ENCODE peak calls at places on chromosomes 12 and 14, in ten cellular contexts. M is heart left ventricle, C is spleen, W is mammary epithelial cell, A is cardiac muscle cell, J is A549, U is transverse colon, O is coronary artery, X is glutamatergic neuron, I is neural crest cell. E is an unnamed sample.

GRCh38 chr14:99562848-99563748 is 40.9 kb downstream of the CCDC85C start:
- DNase-seq in C (no peak), A (peak; percentile 78), O (no peak), U (peak; percentile 82), M (peak; percentile 91), I (peak; percentile 82), X (peak; percentile 86), J (peak; percentile 86), W (peak; percentile 47), E (no peak)

GRCh38 chr14:60775296-60775695 is 40.7 kb downstream of the MNAT1 start:
- DNase-seq in O (no peak), C (no peak), W (peak; percentile 54), U (no peak), M (no peak), J (no peak), A (peak; percentile 29), I (no peak), X (no peak), E (no peak)

GRCh38 chr12:15682826-15683225 is 106.4 kb downstream of the EPS8 start:
- DNase-seq in I (no peak), O (no peak), U (no peak), W (peak; percentile 42), M (no peak), J (peak; percentile 20), X (no peak), C (no peak), A (no peak), E (no peak)

GRCh38 chr14:58788655-58789054 is 150.9 kb downstream of the DACT1 start:
- DNase-seq in M (no peak), U (no peak), O (no peak), J (no peak), W (no peak), C (no peak), I (no peak), A (no peak), X (no peak), E (no peak)

GRCh38 chr14:104725772-104726548 is 1.9 kb downstream of the ADSS1 start:
- DNase-seq in I (no peak), J (no peak), A (no peak), C (no peak), W (no peak), X (no peak), U (no peak), M (no peak), O (no peak), E (no peak)

GRCh38 chr12:124696689-124697476 is 129.5 kb upstream of the NCOR2 start:
- DNase-seq in J (no peak), U (no peak), O (no peak), M (peak; percentile 29), W (no peak), X (peak; percentile 52), A (peak; percentile 21), C (no peak), I (no peak), E (no peak)

GRCh38 chr14:23294734-23295561 is 7.7 kb downstream of the PPP1R3E start:
- DNase-seq in W (no peak), A (peak; percentile 70), I (peak; percentile 49), M (peak; percentile 55), U (peak; percentile 33), X (peak; percentile 41), J (peak; percentile 55), O (no peak), C (no peak), E (no peak)

GRCh38 chr12:124087251-124088141 is 114.5 kb downstream of the ZNF664 start:
- DNase-seq in W (no peak), X (no peak), A (no peak), U (no peak), I (no peak), M (no peak), O (no peak), C (no peak), J (no peak), E (no peak)

GRCh38 chr14:105879503-105879866 is 353.1 kb downstream of the TMEM121 start:
- DNase-seq in U (no peak), W (no peak), C (no peak), A (no peak), O (peak; percentile 28), X (peak; percentile 1), I (no peak), M (no peak), J (no peak), E (no peak)

GRCh38 chr12:116244001-116244400 is 33.5 kb downstream of the MED13L start:
- DNase-seq in M (no peak), O (no peak), U (no peak), I (no peak), A (peak; percentile 35), X (no peak), W (peak; percentile 32), J (peak; percentile 30), C (no peak), E (peak; percentile 34)

GRCh38 chr12:52645982-52646381 is 6.0 kb downstream of the KRT2 start:
- DNase-seq in O (peak; percentile 58), M (no peak), I (no peak), W (no peak), X (no peak), J (no peak), C (no peak), U (no peak), A (no peak), E (no peak)

GRCh38 chr12:52648012-52648550 is 3.9 kb downstream of the KRT2 start:
- DNase-seq in J (no peak), U (no peak), O (peak; percentile 29), M (no peak), C (no peak), X (no peak), W (no peak), A (no peak), I (no peak), E (no peak)

GRCh38 chr12:52645120-52645761 is 6.8 kb downstream of the KRT2 start:
- DNase-seq in W (peak; percentile 2), I (no peak), M (no peak), A (no peak), X (no peak), O (peak; percentile 46), U (no peak), C (no peak), J (no peak), E (no peak)

GRCh38 chr12:52647601-52648000 is 4.4 kb downstream of the KRT2 start:
- DNase-seq in C (no peak), X (no peak), M (no peak), W (no peak), O (peak; percentile 52), I (no peak), U (no peak), J (no peak), A (no peak), E (no peak)

GRCh38 chr12:52646613-52647012 is 5.4 kb downstream of the KRT2 start:
- DNase-seq in O (peak; percentile 46), M (no peak), U (no peak), I (no peak), X (no peak), J (no peak), W (no peak), C (no peak), A (no peak), E (no peak)
- TF ChIP-seq CTCF in O (no peak), M (no peak), U (no peak), I (no peak), X (no peak), J (no peak), W (no peak), C (no peak), A (no peak), E (no peak)

GRCh38 chr14:69318241-69318640 is 58.3 kb downstream of the GALNT16 start:
- DNase-seq in C (peak; percentile 59), X (no peak), J (no peak), I (no peak), M (no peak), W (no peak), A (no peak), O (no peak), U (no peak), E (no peak)

GRCh38 chr14:69317780-69318179 is 57.8 kb downstream of the GALNT16 start:
- DNase-seq in U (peak; percentile 11), I (no peak), J (no peak), X (no peak), A (no peak), W (no peak), O (peak; percentile 70), C (peak; percentile 70), M (peak; percentile 40), E (no peak)

GRCh38 chr14:69315302-69315701 is 55.3 kb downstream of the GALNT16 start:
- DNase-seq in W (no peak), C (peak; percentile 41), O (no peak), A (peak; percentile 40), X (no peak), I (no peak), M (no peak), U (no peak), J (peak; percentile 27), E (no peak)

GRCh38 chr14:69317392-69317755 is 57.4 kb downstream of the GALNT16 start:
- DNase-seq in J (peak; percentile 79), A (no peak), M (no peak), U (no peak), W (no peak), C (no peak), X (no peak), O (no peak), I (no peak), E (no peak)

GRCh38 chr14:69316449-69317391 is 56.8 kb downstream of the GALNT16 start:
- DNase-seq in O (peak; percentile 86), C (peak; percentile 41), M (peak; percentile 85), W (peak; percentile 71), A (peak; percentile 97), I (no peak), U (peak; percentile 28), J (peak; percentile 85), X (no peak), E (peak; percentile 95)
- TF ChIP-seq CTCF in O (no peak), C (no peak), M (peak; percentile 20), W (no peak), A (no peak), I (no peak), U (no peak), J (no peak), X (no peak), E (no peak)

GRCh38 chr12:30985814-30986452 is 59.4 kb downstream of the TSPAN11 start:
- DNase-seq in W (peak; percentile 17), A (peak; percentile 74), J (peak; percentile 55), U (peak; percentile 23), M (peak; percentile 70), I (peak; percentile 57), O (no peak), C (no peak), X (peak; percentile 74), E (no peak)
- TF ChIP-seq CTCF in W (peak; percentile 70), A (peak; percentile 95), J (peak; percentile 67), U (peak; percentile 55), M (peak; percentile 75), I (peak; percentile 83), O (peak; percentile 17), C (peak; percentile 39), X (peak; percentile 42), E (peak; percentile 96)

GRCh38 chr12:72267974-72268373 is 4.2 kb upstream of the TRHDE start:
- DNase-seq in I (no peak), C (no peak), J (peak; percentile 11), W (no peak), X (no peak), M (no peak), U (no peak), O (no peak), A (no peak), E (no peak)
- TF ChIP-seq CTCF in I (peak; percentile 34), C (no peak), J (peak; percentile 31), W (peak; percentile 36), X (peak; percentile 18), M (no peak), U (no peak), O (no peak), A (no peak), E (peak; percentile 61)

GRCh38 chr12:53097564-53098353 is at the start of gene IGFBP6:
- DNase-seq in X (peak; percentile 69), W (peak; percentile 55), I (peak; percentile 36), J (peak; percentile 65), M (peak; percentile 85), C (peak; percentile 93), A (peak; percentile 44), U (peak; percentile 66), O (no peak), E (no peak)
- TF ChIP-seq CTCF in X (no peak), W (no peak), I (peak; percentile 29), J (no peak), M (no peak), C (no peak), A (no peak), U (no peak), O (no peak), E (no peak)